ENCODE peak calls at places on chromosomes 3 and 15, in six cellular contexts. C is mesendoderm, Q is H9, G is neuronal stem cell, B is mesenchymal stem cell, T is H1. S is an unnamed sample.

GRCh38 chr3:10495003-10495402 is 10.4 kb downstream of the ATP2B2 start:
- DNase-seq in C (no peak), Q (no peak), G (no peak), B (no peak), T (no peak), S (peak; percentile 18)

GRCh38 chr15:66932634-66933024 is 132.8 kb upstream of the SMAD3 start:
- DNase-seq in C (no peak), Q (no peak), G (no peak), B (no peak), T (no peak), S (no peak)

GRCh38 chr3:31532587-31533168 is at the start of gene STT3B:
- DNase-seq in C (no peak), Q (peak; percentile 78), G (no peak), B (peak; percentile 89), T (no peak), S (peak; percentile 75)

GRCh38 chr15:66042624-66043023 is 173.3 kb downstream of the RAB11A start:
- DNase-seq in C (peak; percentile 92), Q (peak; percentile 91), G (no peak), B (no peak), T (peak; percentile 70), S (no peak)

GRCh38 chr15:91049378-91050127 is 27.2 kb upstream of the VPS33B start:
- DNase-seq in C (peak; percentile 68), Q (peak; percentile 71), G (peak; percentile 36), B (peak; percentile 67), T (no peak), S (peak; percentile 53)

GRCh38 chr3:157282261-157283191 is 122.6 kb upstream of the CCNL1 start:
- DNase-seq in C (no peak), Q (no peak), G (no peak), B (peak; percentile 83), T (no peak), S (peak; percentile 93)

GRCh38 chr15:79849789-79850188 is 47.0 kb downstream of the MTHFS start:
- DNase-seq in C (peak; percentile 79), Q (peak; percentile 60), G (peak; percentile 21), B (peak; percentile 52), T (peak; percentile 58), S (peak; percentile 52)

GRCh38 chr3:20739814-20740213 is 553.8 kb upstream of the SGO1 start:
- DNase-seq in C (no peak), Q (no peak), G (no peak), B (no peak), T (no peak), S (no peak)

GRCh38 chr15:69757186-69757585 is 304.6 kb downstream of the RPLP1 start:
- DNase-seq in C (no peak), Q (no peak), G (no peak), B (no peak), T (no peak), S (peak; percentile 21)

GRCh38 chr3:64392001-64392400 is 166.7 kb upstream of the PRICKLE2 start:
- DNase-seq in C (no peak), Q (no peak), G (no peak), B (peak; percentile 11), T (no peak), S (peak; percentile 31)

GRCh38 chr15:83380682-83381081 is 66.5 kb upstream of the SH3GL3 start:
- DNase-seq in C (peak; percentile 81), Q (peak; percentile 62), G (no peak), B (peak; percentile 35), T (no peak), S (peak; percentile 26)

GRCh38 chr3:126424039-126424717 is 29.5 kb downstream of the CFAP100 start:
- DNase-seq in C (no peak), Q (no peak), G (no peak), B (no peak), T (peak; percentile 39), S (no peak)

GRCh38 chr3:174232658-174233429 is 626.3 kb upstream of the NAALADL2 start:
- DNase-seq in C (peak; percentile 47), Q (peak; percentile 64), G (no peak), B (no peak), T (peak; percentile 51), S (no peak)

GRCh38 chr3:53137221-53137620 is 7.0 kb upstream of the RFT1 start:
- DNase-seq in C (peak; percentile 33), Q (no peak), G (no peak), B (no peak), T (no peak), S (no peak)

GRCh38 chr3:14948609-14949038 is 1.2 kb downstream of the NR2C2 start:
- DNase-seq in C (no peak), Q (no peak), G (no peak), B (no peak), T (no peak), S (no peak)

GRCh38 chr15:74482661-74483060 is 21.7 kb upstream of the UBL7 start:
- DNase-seq in C (peak; percentile 81), Q (peak; percentile 66), G (no peak), B (no peak), T (no peak), S (no peak)

GRCh38 chr3:11734-12133 is 184.8 kb upstream of the CHL1 start:
- DNase-seq in C (no peak), Q (peak; percentile 37), G (no peak), B (peak; percentile 12), T (no peak), S (no peak)

GRCh38 chr3:135757421-135757820 is 208.1 kb upstream of the PPP2R3A start:
- DNase-seq in C (peak; percentile 59), Q (no peak), G (no peak), B (no peak), T (no peak), S (no peak)

GRCh38 chr3:126343675-126344074 is 13.5 kb downstream of the KLF15 start:
- DNase-seq in C (no peak), Q (no peak), G (no peak), B (no peak), T (no peak), S (no peak)

GRCh38 chr15:92394327-92395175 is 870 bp downstream of the ST8SIA2 start:
- DNase-seq in C (peak; percentile 60), Q (peak; percentile 56), G (peak; percentile 67), B (no peak), T (peak; percentile 77), S (no peak)

GRCh38 chr15:41543521-41543870 is 561 bp downstream of the RPAP1 start:
- DNase-seq in C (no peak), Q (no peak), G (no peak), B (no peak), T (no peak), S (no peak)
- H4K8ac ChIP-seq in C (no peak overlapping the region), Q (no peak overlapping the region), G (no peak overlapping the region), B (no peak overlapping the region), T (peak overlapping the region; percentile 98), S (peak overlapping the region; percentile 99)

DNA sequence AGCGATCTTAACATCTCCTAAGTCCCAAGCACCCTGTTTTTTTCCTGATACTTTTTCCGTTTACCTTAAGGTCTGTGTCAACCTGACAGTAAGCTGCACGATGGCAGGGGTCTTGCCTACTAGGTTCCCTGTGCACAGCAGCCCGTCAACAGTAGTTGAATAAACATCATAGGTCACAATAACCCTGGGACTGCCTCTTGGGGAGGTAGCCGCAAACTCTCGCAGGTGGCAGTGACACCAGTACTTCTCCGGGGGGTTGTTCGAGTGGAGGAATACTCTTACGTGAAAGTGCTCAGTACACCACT is 365 bp upstream of the PDCD6IP start:
- DNase-seq in C (no peak), Q (no peak), G (no peak), B (no peak), T (no peak), S (no peak)
- H4K8ac ChIP-seq in C (no peak overlapping the region), Q (no peak overlapping the region), G (no peak overlapping the region), B (peak overlapping the region; percentile 92), T (no peak overlapping the region), S (peak overlapping the region; percentile 87)

GRCh38 chr15:63188247-63188936 is 1.0 kb upstream of the RAB8B start:
- DNase-seq in C (no peak), Q (no peak), G (no peak), B (no peak), T (no peak), S (no peak)
- H4K8ac ChIP-seq in C (no peak overlapping the region), Q (no peak overlapping the region), G (no peak overlapping the region), B (peak overlapping the region; percentile 67), T (peak overlapping the region; percentile 85), S (peak overlapping the region; percentile 85)

DNA sequence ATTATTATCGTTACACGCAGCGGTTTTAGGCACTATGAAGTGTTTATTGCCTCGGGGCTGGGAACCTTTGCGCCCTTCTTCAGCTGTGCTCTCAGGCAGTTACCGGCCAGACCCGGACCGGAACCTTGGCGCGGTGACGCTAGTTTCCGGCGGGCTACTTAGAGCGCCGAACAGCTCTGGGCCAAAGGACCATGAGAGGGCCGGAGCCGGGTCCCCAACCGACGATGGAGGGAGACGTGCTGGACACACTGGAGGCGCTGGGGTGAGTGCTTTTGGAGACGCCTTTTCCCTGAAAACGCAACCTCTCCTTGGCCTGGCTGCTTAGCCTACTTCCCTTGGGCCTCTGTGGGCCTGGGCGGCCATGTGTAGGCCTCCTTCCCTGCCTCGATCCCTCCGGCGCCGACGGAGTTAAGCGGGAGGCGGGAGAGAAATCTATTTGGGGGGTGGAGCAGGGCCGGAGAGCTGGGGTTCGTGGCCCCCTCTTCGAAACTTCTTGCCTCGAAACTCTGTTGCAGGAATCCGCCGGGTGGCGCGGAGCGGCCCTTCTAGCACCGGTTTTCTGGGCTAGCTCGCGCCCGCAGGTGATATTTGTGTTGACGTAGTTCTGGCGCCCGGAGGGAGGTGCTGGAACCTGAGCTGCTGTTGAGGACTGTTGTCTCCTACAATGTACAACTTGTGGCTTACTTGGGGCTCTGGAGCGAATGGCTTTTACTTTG is at the start of gene FAM98B:
- DNase-seq in C (peak; percentile 93), Q (peak; percentile 89), G (peak; percentile 89), B (peak; percentile 92), T (peak; percentile 99), S (peak; percentile 85)
- H4K8ac ChIP-seq in C (peak within 1 kb of the TSS; percentile 98), Q (no peak within 1 kb of the TSS), G (peak within 1 kb of the TSS; percentile 82), B (peak within 1 kb of the TSS; percentile 100), T (peak within 1 kb of the TSS; percentile 98), S (peak within 1 kb of the TSS; percentile 92)

DNA sequence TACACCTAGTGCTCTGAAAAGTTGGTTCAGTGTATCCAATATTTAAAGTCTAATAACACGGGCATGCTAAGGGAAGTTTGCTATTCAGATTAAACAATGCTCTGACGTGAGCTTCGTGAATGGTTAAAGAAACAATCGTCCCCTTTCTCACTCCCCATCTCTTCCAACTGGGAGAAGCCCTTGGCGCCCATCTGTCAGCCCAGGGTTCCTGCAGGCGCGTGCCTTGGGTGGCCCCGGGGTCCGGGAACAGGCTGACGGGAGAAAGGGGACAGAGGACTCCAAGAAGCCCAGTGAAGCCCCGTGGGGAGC is 413 bp downstream of the SEC22C start:
- DNase-seq in C (no peak), Q (no peak), G (no peak), B (no peak), T (no peak), S (no peak)
- H4K8ac ChIP-seq in C (peak overlapping the region; percentile 42), Q (no peak overlapping the region), G (no peak overlapping the region), B (peak overlapping the region; percentile 89), T (no peak overlapping the region), S (peak overlapping the region; percentile 35)

GRCh38 chr3:184773341-184774186 is 38.4 kb upstream of the VPS8 start:
- DNase-seq in C (no peak), Q (no peak), G (peak; percentile 23), B (peak; percentile 45), T (no peak), S (no peak)
- H4K8ac ChIP-seq in C (no peak overlapping the region), Q (no peak overlapping the region), G (no peak overlapping the region), B (peak overlapping the region; percentile 62), T (peak overlapping the region; percentile 7), S (peak overlapping the region; percentile 96)

S was measured in IMR-90.